ENCODE peak calls at places on chromosome 3, in seven cellular contexts. One of them, this sample, is unnamed.

GRCh38 chr3:134704556-134704955 is 53.7 kb upstream of the KY start:
- DNase-seq in activated CD8-positive, alpha-beta memory T cell treated with anti-CD3 and anti-CD28 coated beads, Interleukin-2, amount 50 U/mL, for 4 hours: no peak
- DNase-seq in astrocyte of the spinal cord: no peak
- DNase-seq in activated CD4-positive, alpha-beta T cell treated with anti-CD3 and anti-CD28 coated beads for 36 hours: no peak
- DNase-seq in dorsolateral prefrontal cortex: no peak
- DNase-seq in stomach: no peak
- DNase-seq in stimulated activated CD8-positive, alpha-beta memory T cell treated with anti-CD3 and anti-CD28 coated beads, Interleukin-2, amount 100 ng/mL, for 48 hours: no peak
- DNase-seq in this sample: no peak

GRCh38 chr3:175336406-175337133 is 477.4 kb downstream of the NAALADL2 start:
- DNase-seq in astrocyte of the spinal cord: no peak
- DNase-seq in activated CD8-positive, alpha-beta memory T cell treated with anti-CD3 and anti-CD28 coated beads, Interleukin-2, amount 50 U/mL, for 4 hours: no peak
- DNase-seq in dorsolateral prefrontal cortex: no peak
- DNase-seq in activated CD4-positive, alpha-beta T cell treated with anti-CD3 and anti-CD28 coated beads for 36 hours: no peak
- DNase-seq in stomach: no peak
- DNase-seq in stimulated activated CD8-positive, alpha-beta memory T cell treated with anti-CD3 and anti-CD28 coated beads, Interleukin-2, amount 100 ng/mL, for 48 hours: no peak
- DNase-seq in this sample: no peak

GRCh38 chr3:12501360-12502020 is 17.2 kb downstream of the TSEN2 start:
- DNase-seq in activated CD8-positive, alpha-beta memory T cell treated with anti-CD3 and anti-CD28 coated beads, Interleukin-2, amount 50 U/mL, for 4 hours: no peak
- DNase-seq in activated CD4-positive, alpha-beta T cell treated with anti-CD3 and anti-CD28 coated beads for 36 hours: no peak
- DNase-seq in stimulated activated CD8-positive, alpha-beta memory T cell treated with anti-CD3 and anti-CD28 coated beads, Interleukin-2, amount 100 ng/mL, for 48 hours: no peak
- DNase-seq in dorsolateral prefrontal cortex: no peak
- DNase-seq in astrocyte of the spinal cord: no peak
- DNase-seq in stomach: no peak
- DNase-seq in this sample: no peak

GRCh38 chr3:152595975-152596832 is 238.7 kb upstream of the P2RY1 start:
- DNase-seq in astrocyte of the spinal cord: peak
- DNase-seq in activated CD8-positive, alpha-beta memory T cell treated with anti-CD3 and anti-CD28 coated beads, Interleukin-2, amount 50 U/mL, for 4 hours: no peak
- DNase-seq in dorsolateral prefrontal cortex: no peak
- DNase-seq in stimulated activated CD8-positive, alpha-beta memory T cell treated with anti-CD3 and anti-CD28 coated beads, Interleukin-2, amount 100 ng/mL, for 48 hours: no peak
- DNase-seq in activated CD4-positive, alpha-beta T cell treated with anti-CD3 and anti-CD28 coated beads for 36 hours: no peak
- DNase-seq in stomach: peak
- DNase-seq in this sample: no peak

GRCh38 chr3:158766364-158766763 is 34.1 kb upstream of the RARRES1 start:
- DNase-seq in stimulated activated CD8-positive, alpha-beta memory T cell treated with anti-CD3 and anti-CD28 coated beads, Interleukin-2, amount 100 ng/mL, for 48 hours: no peak
- DNase-seq in dorsolateral prefrontal cortex: no peak
- DNase-seq in stomach: no peak
- DNase-seq in astrocyte of the spinal cord: no peak
- DNase-seq in activated CD4-positive, alpha-beta T cell treated with anti-CD3 and anti-CD28 coated beads for 36 hours: no peak
- DNase-seq in activated CD8-positive, alpha-beta memory T cell treated with anti-CD3 and anti-CD28 coated beads, Interleukin-2, amount 50 U/mL, for 4 hours: no peak
- DNase-seq in this sample: no peak

GRCh38 chr3:159950156-159950898 is 38.3 kb upstream of the IL12A start:
- DNase-seq in activated CD4-positive, alpha-beta T cell treated with anti-CD3 and anti-CD28 coated beads for 36 hours: no peak
- DNase-seq in dorsolateral prefrontal cortex: no peak
- DNase-seq in astrocyte of the spinal cord: no peak
- DNase-seq in activated CD8-positive, alpha-beta memory T cell treated with anti-CD3 and anti-CD28 coated beads, Interleukin-2, amount 50 U/mL, for 4 hours: no peak
- DNase-seq in stomach: no peak
- DNase-seq in stimulated activated CD8-positive, alpha-beta memory T cell treated with anti-CD3 and anti-CD28 coated beads, Interleukin-2, amount 100 ng/mL, for 48 hours: no peak
- DNase-seq in this sample: no peak

GRCh38 chr3:33067484-33067883 is 29.5 kb downstream of the GLB1 start:
- DNase-seq in activated CD4-positive, alpha-beta T cell treated with anti-CD3 and anti-CD28 coated beads for 36 hours: no peak
- DNase-seq in dorsolateral prefrontal cortex: no peak
- DNase-seq in astrocyte of the spinal cord: peak
- DNase-seq in stimulated activated CD8-positive, alpha-beta memory T cell treated with anti-CD3 and anti-CD28 coated beads, Interleukin-2, amount 100 ng/mL, for 48 hours: no peak
- DNase-seq in activated CD8-positive, alpha-beta memory T cell treated with anti-CD3 and anti-CD28 coated beads, Interleukin-2, amount 50 U/mL, for 4 hours: no peak
- DNase-seq in stomach: no peak
- DNase-seq in this sample: no peak

GRCh38 chr3:190505381-190506003 is 8.4 kb upstream of the IL1RAP start:
- DNase-seq in stimulated activated CD8-positive, alpha-beta memory T cell treated with anti-CD3 and anti-CD28 coated beads, Interleukin-2, amount 100 ng/mL, for 48 hours: no peak
- DNase-seq in astrocyte of the spinal cord: no peak
- DNase-seq in activated CD8-positive, alpha-beta memory T cell treated with anti-CD3 and anti-CD28 coated beads, Interleukin-2, amount 50 U/mL, for 4 hours: no peak
- DNase-seq in stomach: no peak
- DNase-seq in activated CD4-positive, alpha-beta T cell treated with anti-CD3 and anti-CD28 coated beads for 36 hours: no peak
- DNase-seq in dorsolateral prefrontal cortex: no peak
- DNase-seq in this sample: no peak

GRCh38 chr3:42772670-42773408 is at the start of gene CCDC13:
- DNase-seq in dorsolateral prefrontal cortex: peak
- DNase-seq in astrocyte of the spinal cord: peak
- DNase-seq in stimulated activated CD8-positive, alpha-beta memory T cell treated with anti-CD3 and anti-CD28 coated beads, Interleukin-2, amount 100 ng/mL, for 48 hours: peak
- DNase-seq in stomach: peak
- DNase-seq in activated CD4-positive, alpha-beta T cell treated with anti-CD3 and anti-CD28 coated beads for 36 hours: peak
- DNase-seq in activated CD8-positive, alpha-beta memory T cell treated with anti-CD3 and anti-CD28 coated beads, Interleukin-2, amount 50 U/mL, for 4 hours: peak
- DNase-seq in this sample: peak

This sample was measured in natural killer cell treated with Interleukin-12 subunit alpha and Interleukin-12 subunit beta and Interleukin-15 and Interleukin-18, amount 100 ng/mL, for 72 hours.